ENCODE peak calls at places on chromosomes 5 and 9, in five cellular contexts. One of them, this sample, is unnamed.

GRCh38 chr5:102581011-102581410 is 82.2 kb upstream of the SLCO6A1 start:
- DNase-seq in cortex of kidney: no peak
- DNase-seq in NCI-H748 treated with DMSO at 0.1 percent for 48 hours: no peak
- DNase-seq in KG1: no peak
- DNase-seq in GM12864: no peak
- DNase-seq in this sample: no peak

GRCh38 chr9:8648271-8648670 is 848.7 kb upstream of the DMAC1 start:
- DNase-seq in KG1: no peak
- DNase-seq in cortex of kidney: no peak
- DNase-seq in NCI-H748 treated with DMSO at 0.1 percent for 48 hours: no peak
- DNase-seq in GM12864: no peak
- DNase-seq in this sample: no peak

GRCh38 chr5:60671899-60672692 is 27.9 kb downstream of the DEPDC1B start:
- DNase-seq in GM12864: no peak
- DNase-seq in NCI-H748 treated with DMSO at 0.1 percent for 48 hours: no peak
- DNase-seq in KG1: no peak
- DNase-seq in cortex of kidney: no peak
- DNase-seq in this sample: no peak

GRCh38 chr5:168826292-168826725 is 247.1 kb upstream of the PANK3 start:
- DNase-seq in KG1: no peak
- DNase-seq in NCI-H748 treated with DMSO at 0.1 percent for 48 hours: no peak
- DNase-seq in cortex of kidney: no peak
- DNase-seq in GM12864: no peak
- DNase-seq in this sample: no peak

GRCh38 chr9:113479150-113479761 is 15.7 kb downstream of the RGS3 start:
- DNase-seq in cortex of kidney: no peak
- DNase-seq in NCI-H748 treated with DMSO at 0.1 percent for 48 hours: no peak
- DNase-seq in GM12864: no peak
- DNase-seq in KG1: no peak
- DNase-seq in this sample: no peak

GRCh38 chr5:82396871-82397514 is 118.8 kb upstream of the RPS23 start:
- DNase-seq in NCI-H748 treated with DMSO at 0.1 percent for 48 hours: peak
- DNase-seq in GM12864: no peak
- DNase-seq in cortex of kidney: no peak
- DNase-seq in KG1: no peak
- DNase-seq in this sample: no peak

GRCh38 chr9:115411516-115411915 is 293.6 kb upstream of the TNC start:
- DNase-seq in GM12864: no peak
- DNase-seq in KG1: no peak
- DNase-seq in NCI-H748 treated with DMSO at 0.1 percent for 48 hours: no peak
- DNase-seq in cortex of kidney: no peak
- DNase-seq in this sample: no peak

GRCh38 chr5:10272053-10272869 is 22.2 kb downstream of the CCT5 start:
- DNase-seq in NCI-H748 treated with DMSO at 0.1 percent for 48 hours: no peak
- DNase-seq in KG1: no peak
- DNase-seq in cortex of kidney: no peak
- DNase-seq in GM12864: no peak
- DNase-seq in this sample: no peak

GRCh38 chr9:33742519-33742918 is 52.8 kb upstream of the PRSS3 start:
- DNase-seq in KG1: no peak
- DNase-seq in cortex of kidney: no peak
- DNase-seq in NCI-H748 treated with DMSO at 0.1 percent for 48 hours: no peak
- DNase-seq in GM12864: no peak
- DNase-seq in this sample: no peak

GRCh38 chr5:122896598-122897282 is 51.3 kb downstream of the SNX24 start:
- DNase-seq in KG1: no peak
- DNase-seq in NCI-H748 treated with DMSO at 0.1 percent for 48 hours: no peak
- DNase-seq in GM12864: no peak
- DNase-seq in cortex of kidney: no peak
- DNase-seq in this sample: no peak

GRCh38 chr5:52794519-52794918 is 6.8 kb downstream of the ITGA1 start:
- DNase-seq in cortex of kidney: no peak
- DNase-seq in KG1: no peak
- DNase-seq in GM12864: no peak
- DNase-seq in NCI-H748 treated with DMSO at 0.1 percent for 48 hours: no peak
- DNase-seq in this sample: no peak

GRCh38 chr5:162842725-162843124 is 594.7 kb upstream of the CCNG1 start:
- DNase-seq in NCI-H748 treated with DMSO at 0.1 percent for 48 hours: no peak
- DNase-seq in cortex of kidney: no peak
- DNase-seq in KG1: no peak
- DNase-seq in GM12864: no peak
- DNase-seq in this sample: no peak

GRCh38 chr9:29668732-29669131 is 2095.5 kb upstream of the C9orf72 start:
- DNase-seq in GM12864: no peak
- DNase-seq in KG1: no peak
- DNase-seq in NCI-H748 treated with DMSO at 0.1 percent for 48 hours: no peak
- DNase-seq in cortex of kidney: no peak
- DNase-seq in this sample: no peak

GRCh38 chr9:77523891-77524290 is 124.2 kb downstream of the GNA14 start:
- DNase-seq in NCI-H748 treated with DMSO at 0.1 percent for 48 hours: no peak
- DNase-seq in cortex of kidney: no peak
- DNase-seq in KG1: no peak
- DNase-seq in GM12864: no peak
- DNase-seq in this sample: no peak

GRCh38 chr5:178326054-178326715 is 93.6 kb upstream of the PHYKPL start:
- DNase-seq in cortex of kidney: no peak
- DNase-seq in KG1: no peak
- DNase-seq in NCI-H748 treated with DMSO at 0.1 percent for 48 hours: no peak
- DNase-seq in GM12864: no peak
- DNase-seq in this sample: no peak

GRCh38 chr5:151905639-151906038 is 19.0 kb downstream of the GLRA1 start:
- DNase-seq in GM12864: no peak
- DNase-seq in cortex of kidney: no peak
- DNase-seq in NCI-H748 treated with DMSO at 0.1 percent for 48 hours: no peak
- DNase-seq in KG1: no peak
- DNase-seq in this sample: no peak

GRCh38 chr9:128628471-128629048 is 28.1 kb downstream of the DYNC2I2 start:
- DNase-seq in cortex of kidney: no peak
- DNase-seq in KG1: no peak
- DNase-seq in NCI-H748 treated with DMSO at 0.1 percent for 48 hours: no peak
- DNase-seq in GM12864: no peak
- DNase-seq in this sample: no peak

GRCh38 chr5:135466178-135467050 is 14.3 kb upstream of the TIFAB start:
- DNase-seq in KG1: peak
- DNase-seq in NCI-H748 treated with DMSO at 0.1 percent for 48 hours: peak
- DNase-seq in GM12864: no peak
- DNase-seq in cortex of kidney: no peak
- DNase-seq in this sample: peak

GRCh38 chr5:76790632-76791290 is 28.1 kb upstream of the F2RL1 start:
- DNase-seq in cortex of kidney: no peak
- DNase-seq in KG1: no peak
- DNase-seq in GM12864: no peak
- DNase-seq in NCI-H748 treated with DMSO at 0.1 percent for 48 hours: no peak
- DNase-seq in this sample: no peak

GRCh38 chr5:32562841-32563240 is 22.5 kb upstream of the SUB1 start:
- DNase-seq in NCI-H748 treated with DMSO at 0.1 percent for 48 hours: no peak
- DNase-seq in GM12864: no peak
- DNase-seq in cortex of kidney: no peak
- DNase-seq in KG1: no peak
- DNase-seq in this sample: no peak